ENCODE peak calls at places on chromosomes 5 and 9, in six cellular contexts. N is HepG2, B is H1, L is GM12891, X is K562, G is GM12878. P is an unnamed sample.

GRCh38 chr9:34452568-34452967 is 5.8 kb downstream of the FAM219A start:
- DNase-seq in N (no peak), B (no peak), L (no peak), X (no peak), G (no peak), P (no peak)

GRCh38 chr5:132500931-132501628 is 10.5 kb upstream of the IRF1 start:
- DNase-seq in N (peak), B (peak), L (no peak), X (peak), G (no peak), P (peak)

GRCh38 chr9:127555830-127556820 is 56.0 kb upstream of the STXBP1 start:
- DNase-seq in N (no peak), B (no peak), L (no peak), X (peak), G (peak), P (no peak)

GRCh38 chr9:28014212-28014611 is 440.9 kb upstream of the C9orf72 start:
- DNase-seq in N (no peak), B (no peak), L (no peak), X (no peak), G (no peak), P (no peak)

GRCh38 chr5:142376001-142376400 is 51.2 kb upstream of the SPRY4 start:
- DNase-seq in N (no peak), B (no peak), L (no peak), X (no peak), G (no peak), P (no peak)

GRCh38 chr9:31542384-31543055 is 841.9 kb upstream of the ACO1 start:
- DNase-seq in N (peak), B (no peak), L (no peak), X (no peak), G (peak), P (peak)

GRCh38 chr5:84382363-84383295 is 2.1 kb downstream of the EDIL3 start:
- DNase-seq in N (no peak), B (peak), L (no peak), X (no peak), G (no peak), P (no peak)

GRCh38 chr5:76641514-76642120 is 18.4 kb upstream of the F2RL2 start:
- DNase-seq in N (peak), B (peak), L (peak), X (peak), G (peak), P (no peak)

GRCh38 chr9:109122726-109123621 is 3.2 kb upstream of the TMEM245 start:
- DNase-seq in N (peak), B (no peak), L (no peak), X (peak), G (no peak), P (no peak)

GRCh38 chr5:95884511-95884910 is 62.0 kb upstream of the GLRX start:
- DNase-seq in N (no peak), B (no peak), L (no peak), X (peak), G (no peak), P (no peak)

GRCh38 chr9:114282104-114282485 is 40.8 kb upstream of the ORM1 start:
- DNase-seq in N (no peak), B (no peak), L (no peak), X (no peak), G (no peak), P (no peak)

GRCh38 chr9:33019797-33020196 is 5.3 kb upstream of the DNAJA1 start:
- DNase-seq in N (no peak), B (no peak), L (no peak), X (no peak), G (no peak), P (no peak)

GRCh38 chr5:16881253-16881652 is 54.8 kb downstream of the MYO10 start:
- DNase-seq in N (peak), B (no peak), L (no peak), X (no peak), G (no peak), P (no peak)

GRCh38 chr5:59648949-59649921 is 244.3 kb downstream of the PDE4D start:
- DNase-seq in N (no peak), B (no peak), L (no peak), X (no peak), G (no peak), P (no peak)

GRCh38 chr5:138985256-138985655 is 110.1 kb upstream of the LRRTM2 start:
- DNase-seq in N (peak), B (peak), L (no peak), X (no peak), G (no peak), P (no peak)

GRCh38 chr9:38626006-38626405 is 5.6 kb upstream of the ANKRD18A start:
- DNase-seq in N (no peak), B (no peak), L (no peak), X (no peak), G (no peak), P (no peak)

GRCh38 chr5:612498-613424 is 621 bp downstream of the CEP72 start:
- DNase-seq in N (no peak), B (peak), L (no peak), X (peak), G (no peak), P (no peak)

GRCh38 chr9:5468850-5469249 is 18.5 kb downstream of the CD274 start:
- DNase-seq in N (no peak), B (no peak), L (no peak), X (no peak), G (no peak), P (no peak)

GRCh38 chr5:119340597-119341218 is 15.1 kb upstream of the TNFAIP8 start:
- DNase-seq in N (no peak), B (no peak), L (no peak), X (peak), G (peak), P (no peak)

GRCh38 chr9:121736964-121737462 is 85.6 kb downstream of the DAB2IP start:
- DNase-seq in N (peak), B (peak), L (no peak), X (peak), G (no peak), P (no peak)

GRCh38 chr9:80644044-80644443 is 1045.3 kb downstream of the TLE1 start:
- DNase-seq in N (no peak), B (no peak), L (no peak), X (no peak), G (no peak), P (no peak)

GRCh38 chr5:39015743-39016586 is 58.2 kb downstream of the RICTOR start:
- DNase-seq in N (peak), B (no peak), L (no peak), X (no peak), G (no peak), P (no peak)

GRCh38 chr5:150350524-150351344 is 6.8 kb upstream of the TCOF1 start:
- DNase-seq in N (peak), B (peak), L (peak), X (peak), G (peak), P (peak)
- TF ChIP-seq POLR2AphosphoS5 in N (no peak), B (no peak), L (no peak), X (no peak), G (no peak), P (no peak)

DNA sequence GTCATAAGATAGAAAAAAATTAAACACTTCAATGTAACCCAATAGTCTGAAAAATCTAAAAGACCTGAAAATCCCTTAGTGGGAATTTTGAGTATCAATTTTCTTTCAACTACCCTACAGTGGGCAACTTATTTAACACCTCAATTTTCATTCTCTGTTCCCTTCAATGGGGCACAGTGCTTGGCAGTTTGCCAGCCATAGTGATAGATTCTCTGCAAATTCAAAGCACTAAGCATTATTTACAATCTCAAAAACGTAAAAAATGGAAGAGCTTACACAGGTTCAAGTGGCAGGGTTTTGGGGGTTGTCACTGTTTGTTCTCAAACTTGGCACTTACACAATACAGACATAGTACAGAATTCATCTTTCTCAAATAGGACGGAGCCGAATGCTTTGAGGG is 515.1 kb downstream of the EFNA5 start:
- DNase-seq in N (no peak), B (no peak), L (no peak), X (no peak), G (no peak), P (no peak)
- TF ChIP-seq TAF1 in N (no peak), B (no peak), L (no peak), X (no peak), G (no peak), P (no peak)

GRCh38 chr9:124769451-124770358 is 1.4 kb downstream of the NR6A1 start:
- DNase-seq in N (peak), B (peak), L (no peak), X (peak), G (no peak), P (no peak)
- TF ChIP-seq POLR2A in N (no peak), B (no peak), L (no peak), X (no peak), G (no peak), P (no peak)

GRCh38 chr9:69121155-69122085 is 52.7 kb upstream of the TJP2 start:
- DNase-seq in N (peak), B (peak), L (peak), X (no peak), G (no peak), P (peak)

GRCh38 chr9:69118656-69119055 is 55.4 kb upstream of the TJP2 start:
- DNase-seq in N (no peak), B (no peak), L (no peak), X (no peak), G (no peak), P (no peak)

GRCh38 chr9:69122086-69122390 is 52.0 kb upstream of the TJP2 start:
- DNase-seq in N (peak), B (peak), L (peak), X (no peak), G (no peak), P (peak)

GRCh38 chr9:69122391-69123141 is 51.5 kb upstream of the TJP2 start:
- DNase-seq in N (peak), B (no peak), L (peak), X (no peak), G (no peak), P (no peak)

GRCh38 chr9:69120380-69121154 is 53.5 kb upstream of the TJP2 start:
- DNase-seq in N (peak), B (peak), L (peak), X (no peak), G (no peak), P (peak)
- TF ChIP-seq POLR2AphosphoS5 in N (peak), B (peak), L (no peak), X (no peak), G (no peak), P (no peak)

GRCh38 chr5:170357853-170358497 is 31.2 kb downstream of the KCNMB1 start:
- DNase-seq in N (no peak), B (no peak), L (no peak), X (peak), G (no peak), P (no peak)
- TF ChIP-seq TAF1 in N (no peak), B (no peak), L (no peak), X (no peak), G (no peak), P (no peak)